ENCODE peak calls at places on chromosomes 4 and X, in five cellular contexts. Y is GM12892, T is GM12878, E is K562, J is SK-N-SH. H is an unnamed sample.

GRCh38 chrX:133648594-133648993 is 233.3 kb upstream of the GPC4 start:
- DNase-seq in Y (no peak), T (no peak), E (no peak), J (no peak), H (no peak)

GRCh38 chr4:168511780-168512467 is 15.1 kb downstream of the PALLD start:
- DNase-seq in Y (no peak), T (no peak), E (no peak), J (no peak), H (no peak)

GRCh38 chr4:173527103-173527876 is 2.7 kb downstream of the HAND2 start:
- DNase-seq in Y (no peak), T (no peak), E (no peak), J (no peak), H (peak; percentile 75)

GRCh38 chr4:25441519-25442117 is 64.6 kb downstream of the ANAPC4 start:
- DNase-seq in Y (no peak), T (no peak), E (peak; percentile 45), J (peak; percentile 52), H (no peak)

GRCh38 chr4:123554263-123554662 is 157.7 kb downstream of the SPRY1 start:
- DNase-seq in Y (no peak), T (no peak), E (no peak), J (no peak), H (no peak)

GRCh38 chr4:173252024-173252935 is 81.9 kb downstream of the HMGB2 start:
- DNase-seq in Y (no peak), T (peak; percentile 68), E (peak; percentile 37), J (no peak), H (no peak)

GRCh38 chr4:185171373-185172071 is 28.5 kb downstream of the SLC25A4 start:
- DNase-seq in Y (no peak), T (peak; percentile 19), E (no peak), J (no peak), H (no peak)

GRCh38 chr4:165131247-165131832 is 18.7 kb upstream of the TMEM192 start:
- DNase-seq in Y (no peak), T (peak; percentile 41), E (peak; percentile 60), J (peak; percentile 70), H (peak; percentile 36)

GRCh38 chr4:14264437-14264836 is 636.9 kb upstream of the BOD1L1 start:
- DNase-seq in Y (no peak), T (no peak), E (no peak), J (no peak), H (no peak)

GRCh38 chrX:122850326-122850725 is 333.8 kb upstream of the GRIA3 start:
- DNase-seq in Y (no peak), T (no peak), E (no peak), J (no peak), H (no peak)

GRCh38 chr4:124275-125081 is at the start of gene ZNF718:
- DNase-seq in Y (peak; percentile 58), T (peak; percentile 95), E (peak; percentile 90), J (peak; percentile 77), H (peak; percentile 94)

GRCh38 chr4:24419147-24420034 is 165.0 kb downstream of the DHX15 start:
- DNase-seq in Y (peak; percentile 43), T (peak; percentile 12), E (peak; percentile 74), J (peak; percentile 63), H (peak; percentile 41)

GRCh38 chr4:140641789-140642439 is 73.2 kb upstream of the UCP1 start:
- DNase-seq in Y (no peak), T (no peak), E (no peak), J (peak; percentile 67), H (no peak)

GRCh38 chr4:119536572-119537528 is 91.8 kb downstream of the PDE5A start:
- DNase-seq in Y (no peak), T (no peak), E (no peak), J (no peak), H (no peak)

GRCh38 chrX:15913161-15913560 is 58.5 kb upstream of the AP1S2 start:
- DNase-seq in Y (no peak), T (no peak), E (no peak), J (no peak), H (no peak)

GRCh38 chrX:38036471-38036870 is 30.1 kb downstream of the SYTL5 start:
- DNase-seq in Y (no peak), T (no peak), E (no peak), J (no peak), H (no peak)

GRCh38 chrX:153063315-153063714 is 7.0 kb downstream of the PNMA3 start:
- DNase-seq in Y (no peak), T (no peak), E (no peak), J (no peak), H (no peak)
- TF ChIP-seq TAF1 in Y (no peak), T (no peak), E (no peak), J (no peak), H (no peak)

GRCh38 chrX:2457289-2458133 is 43.3 kb downstream of the DHRSX start:
- DNase-seq in Y (no peak), T (no peak), E (peak; percentile 44), J (no peak), H (no peak)
- TF ChIP-seq TAF1 in Y (no peak), T (no peak), E (no peak), J (no peak), H (no peak)

DNA sequence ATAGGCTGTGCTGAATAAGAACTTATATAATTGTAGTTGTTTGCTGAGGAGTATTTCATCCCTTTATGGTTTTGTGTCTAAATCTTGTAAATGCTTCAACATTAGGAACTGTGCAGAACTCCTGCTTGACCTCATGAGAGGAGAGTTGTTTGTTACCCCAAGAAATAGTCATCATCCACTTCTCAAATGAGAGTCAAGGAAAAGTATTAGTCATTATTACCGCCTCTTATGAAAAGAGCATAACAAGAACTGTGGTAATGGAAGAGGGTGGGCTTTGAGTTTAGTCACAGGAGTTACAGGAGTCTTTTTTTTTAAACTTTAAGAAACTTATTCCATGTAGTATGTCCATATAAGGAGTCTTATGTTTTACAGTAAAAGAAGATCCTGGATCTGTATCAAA is 132.9 kb downstream of the RAP1GDS1 start:
- DNase-seq in Y (no peak), T (no peak), E (no peak), J (no peak), H (no peak)
- TF ChIP-seq TAF1 in Y (no peak), T (no peak), E (no peak), J (no peak), H (no peak)

DNA sequence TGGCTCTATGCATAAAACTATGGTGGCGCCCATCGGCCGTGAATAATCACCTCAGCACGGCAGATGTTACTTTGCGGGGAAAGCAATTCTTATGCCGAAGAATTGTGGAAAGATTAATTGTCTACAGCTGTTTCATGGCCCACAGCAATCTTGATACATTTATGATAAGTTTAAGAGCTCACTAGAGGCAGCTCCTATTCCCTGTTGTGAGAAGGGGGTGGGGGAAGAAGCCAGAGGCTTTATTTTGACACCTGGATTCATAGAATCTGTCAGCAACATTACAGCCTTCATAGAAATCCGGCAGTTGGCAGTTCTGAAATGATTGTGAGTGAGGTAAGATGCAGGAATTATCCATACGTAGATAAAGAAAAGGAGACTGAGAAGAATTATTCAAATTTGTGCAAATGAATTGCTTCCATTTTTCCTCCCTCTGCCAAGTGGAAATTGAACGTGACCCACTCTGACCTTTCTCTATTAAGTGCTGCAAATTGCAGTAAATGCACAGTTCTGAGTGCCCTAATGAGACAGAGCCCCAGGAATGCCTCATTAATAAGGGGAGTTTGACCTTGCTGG is 188.7 kb downstream of the GPAT3 start:
- DNase-seq in Y (no peak), T (no peak), E (no peak), J (no peak), H (no peak)
- TF ChIP-seq TAF1 in Y (no peak), T (no peak), E (no peak), J (no peak), H (no peak)

GRCh38 chr4:163164591-163164990 is 2.1 kb downstream of the NAF1 start:
- DNase-seq in Y (no peak), T (no peak), E (no peak), J (no peak), H (no peak)

GRCh38 chr4:163164110-163164509 is 2.6 kb downstream of the NAF1 start:
- DNase-seq in Y (no peak), T (no peak), E (no peak), J (no peak), H (no peak)

GRCh38 chr4:163165217-163166017 is 1.3 kb downstream of the NAF1 start:
- DNase-seq in Y (no peak), T (no peak), E (no peak), J (no peak), H (no peak)

GRCh38 chr4:163166041-163166579 is 580 bp downstream of the NAF1 start:
- DNase-seq in Y (peak; percentile 41), T (no peak), E (peak; percentile 52), J (peak; percentile 75), H (peak; percentile 77)

GRCh38 chr4:163161536-163162205 is 5.0 kb downstream of the NAF1 start:
- DNase-seq in Y (no peak), T (no peak), E (no peak), J (no peak), H (no peak)
- TF ChIP-seq TAF1 in Y (no peak), T (no peak), E (no peak), J (no peak), H (no peak)

GRCh38 chr4:20253272-20253798 is 1.6 kb downstream of the SLIT2 start:
- DNase-seq in Y (peak; percentile 5), T (no peak), E (no peak), J (no peak), H (no peak)

GRCh38 chr4:20252656-20253271 is 1.1 kb downstream of the SLIT2 start:
- DNase-seq in Y (no peak), T (no peak), E (no peak), J (peak; percentile 55), H (no peak)

GRCh38 chr4:20251796-20252655 is at the start of gene SLIT2:
- DNase-seq in Y (peak; percentile 47), T (no peak), E (peak; percentile 47), J (peak; percentile 96), H (peak; percentile 93)

GRCh38 chr4:20249333-20249732 is 2.4 kb upstream of the SLIT2 start:
- DNase-seq in Y (no peak), T (no peak), E (no peak), J (peak; percentile 51), H (no peak)

DNA sequence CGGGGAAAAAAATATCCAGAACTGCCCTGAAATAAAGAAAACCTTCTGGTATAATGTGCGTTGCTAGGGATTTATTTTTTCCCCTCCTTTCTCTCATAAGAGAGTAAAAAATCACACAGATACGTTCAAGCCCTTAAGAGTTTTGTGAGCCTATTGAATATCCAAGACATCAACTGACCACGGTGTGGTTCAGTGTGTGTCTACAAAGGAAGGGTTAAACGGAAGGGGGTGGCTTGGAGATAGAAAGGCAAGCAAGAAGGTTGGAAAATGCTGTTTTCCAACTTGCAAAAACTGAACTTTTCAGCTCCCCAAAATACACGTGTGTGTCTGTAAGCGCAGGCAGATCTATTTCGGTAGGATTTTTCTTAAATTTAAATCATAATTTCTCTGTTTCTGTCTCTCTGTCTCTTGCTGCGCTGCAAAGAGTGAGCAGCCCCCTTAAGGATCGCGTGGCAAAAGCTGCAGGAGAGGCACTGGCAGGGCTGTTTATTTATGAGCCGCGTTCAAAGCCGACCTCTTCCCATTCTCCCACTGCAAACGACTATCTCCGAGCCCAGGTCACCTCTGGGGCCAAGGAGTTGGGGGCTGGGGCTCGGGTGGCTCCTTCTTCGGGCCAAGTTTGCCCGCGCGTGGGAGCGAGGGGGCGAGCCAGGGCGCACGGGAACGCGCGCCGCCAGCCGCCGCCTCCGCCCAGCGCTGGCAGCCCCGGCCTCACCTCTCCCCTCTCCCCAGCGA is 477 bp upstream of the SLIT2 start:
- DNase-seq in Y (no peak), T (no peak), E (no peak), J (no peak), H (no peak)
- TF ChIP-seq TAF1 in Y (no peak), T (no peak), E (no peak), J (no peak), H (no peak)

DNA sequence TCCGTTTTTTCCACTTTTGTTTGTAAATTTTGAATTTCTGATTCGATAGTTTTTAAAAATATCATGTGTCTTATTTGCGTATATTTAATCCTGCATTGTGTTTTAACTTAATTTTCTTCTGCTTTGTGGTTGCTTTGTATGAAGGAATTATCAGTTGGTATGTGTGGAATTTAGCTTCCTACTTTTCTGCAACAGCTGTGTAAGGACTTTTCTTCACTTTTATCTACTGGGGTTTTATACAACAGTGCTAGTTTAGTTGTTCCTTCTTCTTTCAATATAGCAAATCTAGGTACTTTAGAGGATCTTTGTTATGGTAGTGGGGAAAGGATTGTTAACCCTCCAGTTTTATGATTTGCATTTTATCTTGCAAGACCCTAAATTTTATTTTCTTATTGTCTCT is 410.3 kb downstream of the CCSER1 start:
- DNase-seq in Y (no peak), T (no peak), E (no peak), J (no peak), H (no peak)
- TF ChIP-seq TAF1 in Y (no peak), T (no peak), E (no peak), J (no peak), H (no peak)